ENCODE peak calls at places on chromosomes 5 and 9, in five cellular contexts. R is GM23248; B is T-helper 1 cell; M is activated effector memory CD4-positive, alpha-beta T cell treated with Interleukin-2 at 50 U/mL for 16 hours; Y is LHCN-M2. F is an unnamed sample.

GRCh38 chr9:112846528-112847488 is 43.9 kb downstream of the SLC46A2 start:
- DNase-seq in R (peak), B (no peak), M (no peak), Y (peak), F (no peak)

GRCh38 chr9:136453326-136453725 is 13.7 kb upstream of the INPP5E start:
- DNase-seq in R (no peak), B (no peak), M (no peak), Y (no peak), F (no peak)

GRCh38 chr9:105503873-105504272 is 54.1 kb upstream of the FKTN start:
- DNase-seq in R (peak), B (no peak), M (no peak), Y (peak), F (no peak)

GRCh38 chr5:160923927-160924705 is 72.1 kb upstream of the ATP10B start:
- DNase-seq in R (no peak), B (no peak), M (no peak), Y (no peak), F (no peak)

GRCh38 chr5:31213676-31214638 is 20.5 kb downstream of the CDH6 start:
- DNase-seq in R (no peak), B (no peak), M (no peak), Y (no peak), F (peak)

GRCh38 chr5:113047733-113048652 is 71.4 kb downstream of the DCP2 start:
- DNase-seq in R (no peak), B (no peak), M (no peak), Y (no peak), F (no peak)

GRCh38 chr5:174690256-174690655 is 34.1 kb upstream of the MSX2 start:
- DNase-seq in R (peak), B (no peak), M (no peak), Y (peak), F (no peak)

GRCh38 chr9:101093620-101094019 is 65.1 kb downstream of the PLPPR1 start:
- DNase-seq in R (peak), B (no peak), M (no peak), Y (no peak), F (no peak)

GRCh38 chr5:177609076-177610059 is 9.4 kb downstream of the B4GALT7 start:
- DNase-seq in R (no peak), B (no peak), M (no peak), Y (no peak), F (no peak)

GRCh38 chr9:108743901-108744371 is 111.8 kb downstream of the ACTL7B start:
- DNase-seq in R (peak), B (no peak), M (no peak), Y (peak), F (no peak)

F was measured in NCI-H2081.